ENCODE peak calls at places on chromosomes 5 and 9, in four cellular contexts. One of them, this sample, is unnamed. For H3K36me3, the result is how much of the 10 kb centered on the place peaks cover.

GRCh38 chr5:107808671-107809137 is 138.0 kb upstream of the EFNA5 start:
- DNase-seq in HCT116: no peak
- DNase-seq in mammary epithelial cell: no peak
- DNase-seq in K562: no peak
- DNase-seq in this sample: peak

GRCh38 chr9:87467187-87467586 is 30.5 kb upstream of the DAPK1 start:
- DNase-seq in mammary epithelial cell: no peak
- DNase-seq in HCT116: no peak
- DNase-seq in K562: no peak
- DNase-seq in this sample: no peak

GRCh38 chr5:140311011-140311467 is 8.1 kb upstream of the PFDN1 start:
- DNase-seq in HCT116: no peak
- DNase-seq in K562: peak
- DNase-seq in mammary epithelial cell: peak
- DNase-seq in this sample: no peak

GRCh38 chr5:150289551-150290390 is at the start of gene CAMK2A:
- DNase-seq in HCT116: no peak
- DNase-seq in K562: peak
- DNase-seq in mammary epithelial cell: no peak
- DNase-seq in this sample: no peak

GRCh38 chr9:93513606-93514005 is 60.2 kb upstream of the FAM120AOS start:
- DNase-seq in mammary epithelial cell: no peak
- DNase-seq in HCT116: no peak
- DNase-seq in K562: no peak
- DNase-seq in this sample: no peak

GRCh38 chr5:138352722-138353549 is 451 bp downstream of the KDM3B start:
- DNase-seq in mammary epithelial cell: peak
- DNase-seq in HCT116: no peak
- DNase-seq in K562: peak
- DNase-seq in this sample: peak

GRCh38 chr9:38274746-38275250 is 117.7 kb upstream of the ALDH1B1 start:
- DNase-seq in HCT116: no peak
- DNase-seq in K562: no peak
- DNase-seq in mammary epithelial cell: no peak
- DNase-seq in this sample: no peak

GRCh38 chr9:123167474-123167873 is 100.9 kb downstream of the STRBP start:
- DNase-seq in K562: no peak
- DNase-seq in HCT116: no peak
- DNase-seq in mammary epithelial cell: no peak
- DNase-seq in this sample: no peak

GRCh38 chr9:13555516-13555915 is 276.0 kb upstream of the MPDZ start:
- DNase-seq in mammary epithelial cell: no peak
- DNase-seq in HCT116: no peak
- DNase-seq in K562: no peak
- DNase-seq in this sample: no peak

GRCh38 chr5:45695011-45695667 is 1.0 kb downstream of the HCN1 start:
- DNase-seq in mammary epithelial cell: no peak
- DNase-seq in K562: no peak
- DNase-seq in HCT116: no peak
- DNase-seq in this sample: no peak

DNA sequence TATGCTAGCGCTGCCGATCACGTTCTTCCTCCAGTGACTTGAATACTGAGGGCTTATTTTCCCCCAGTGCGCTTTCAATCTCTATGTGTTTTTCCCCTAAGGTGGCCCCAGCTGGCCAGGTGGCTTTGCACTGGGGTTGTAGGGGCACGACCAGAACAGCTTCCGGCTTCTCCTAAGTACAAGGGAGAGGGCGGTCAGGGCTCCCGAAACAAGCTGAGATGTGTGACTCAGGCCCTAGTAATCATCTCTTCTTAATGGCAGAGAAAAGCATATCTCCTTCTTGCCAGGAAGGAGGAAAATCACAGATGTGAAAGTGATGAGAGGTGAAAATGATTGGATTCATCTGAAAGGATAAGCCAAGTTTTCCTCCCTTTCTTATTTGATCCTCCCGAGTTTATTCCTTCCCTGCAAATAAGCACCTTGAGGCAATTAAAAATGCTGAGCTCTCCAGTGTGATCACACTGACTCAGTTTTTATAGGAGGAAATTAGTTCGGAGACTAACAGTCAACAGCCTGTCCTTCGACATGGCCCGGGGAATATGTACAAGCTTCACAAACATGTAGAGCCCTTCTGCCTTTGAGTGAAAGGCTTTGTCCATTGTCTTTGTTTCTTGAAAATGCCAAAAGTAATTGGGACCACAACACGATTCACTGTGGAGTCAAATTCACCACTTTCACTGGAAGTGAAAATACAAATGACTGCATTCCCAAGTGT is 514.8 kb downstream of the PSAT1 start:
- DNase-seq in K562: no peak
- DNase-seq in mammary epithelial cell: no peak
- DNase-seq in HCT116: no peak
- DNase-seq in this sample: no peak
- TF ChIP-seq EZH2 in K562: no peak
- TF ChIP-seq EZH2 in mammary epithelial cell: no peak
- TF ChIP-seq EZH2 in HCT116: no peak
- TF ChIP-seq EZH2 in this sample: no peak

GRCh38 chr9:83062653-83063527 is at the start of gene RASEF:
- DNase-seq in HCT116: no peak
- DNase-seq in mammary epithelial cell: peak
- DNase-seq in K562: no peak
- DNase-seq in this sample: no peak
- H3K9ac ChIP-seq in HCT116: no peak
- H3K9ac ChIP-seq in mammary epithelial cell: peak
- H3K9ac ChIP-seq in K562: no peak
- H3K9ac ChIP-seq in this sample: no peak

GRCh38 chr5:64789457-64789856 is 20.7 kb downstream of the CWC27 start:
- DNase-seq in mammary epithelial cell: peak
- DNase-seq in K562: no peak
- DNase-seq in HCT116: no peak
- DNase-seq in this sample: no peak
- H3K36me3 ChIP-seq in mammary epithelial cell: under half
- H3K36me3 ChIP-seq in K562: under half
- H3K36me3 ChIP-seq in HCT116: under half
- H3K36me3 ChIP-seq in this sample: under half

DNA sequence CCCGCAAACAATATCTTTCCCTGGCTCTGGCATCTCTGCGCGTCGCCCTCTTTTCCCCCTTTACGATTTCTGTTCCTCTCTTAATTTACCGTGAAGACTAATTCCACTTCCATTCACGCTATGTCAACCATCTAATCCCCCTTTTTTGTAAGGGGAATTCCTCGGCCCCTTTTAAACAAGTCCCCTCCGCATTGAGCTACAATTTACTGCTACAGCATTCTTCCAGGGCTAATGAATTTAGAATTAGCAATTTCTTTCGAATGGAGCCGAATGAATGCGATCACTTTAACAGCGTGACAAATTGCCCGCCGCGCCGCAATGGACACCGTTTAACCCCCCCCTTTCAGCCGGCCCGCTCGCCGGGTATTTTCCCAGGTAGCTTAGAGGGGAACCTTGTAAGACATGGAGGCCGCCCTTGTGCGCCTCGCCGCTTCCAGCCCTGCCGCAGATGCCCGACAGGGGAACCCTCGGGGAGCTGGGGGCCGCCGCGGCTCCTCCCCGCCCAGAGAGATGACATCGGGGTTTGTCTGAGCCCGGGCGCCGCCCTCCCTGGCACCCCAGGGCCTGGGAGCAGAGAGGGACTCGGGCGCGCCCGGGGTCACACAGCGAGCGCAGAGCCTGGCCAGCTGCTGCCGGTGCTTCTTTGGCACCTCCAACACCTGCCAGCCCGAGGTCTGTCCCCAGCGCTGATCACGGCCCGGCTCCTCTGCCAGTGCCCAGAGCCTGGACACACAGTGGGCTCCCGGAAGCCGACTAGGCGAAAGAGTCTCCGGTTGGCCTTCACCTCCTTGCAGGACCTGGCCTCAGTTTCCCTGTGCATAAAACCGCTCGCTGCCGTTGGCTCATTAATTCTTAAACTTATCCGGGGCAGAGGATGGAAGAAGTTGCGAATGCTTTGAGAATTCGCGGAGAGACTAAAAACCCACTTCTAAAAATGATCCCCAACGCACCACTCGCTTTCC is 1.3 kb downstream of the PRDM12 start:
- DNase-seq in HCT116: no peak
- DNase-seq in K562: peak
- DNase-seq in mammary epithelial cell: no peak
- DNase-seq in this sample: no peak
- TF ChIP-seq EZH2 in HCT116: no peak
- TF ChIP-seq EZH2 in K562: peak
- TF ChIP-seq EZH2 in mammary epithelial cell: peak
- TF ChIP-seq EZH2 in this sample: no peak

DNA sequence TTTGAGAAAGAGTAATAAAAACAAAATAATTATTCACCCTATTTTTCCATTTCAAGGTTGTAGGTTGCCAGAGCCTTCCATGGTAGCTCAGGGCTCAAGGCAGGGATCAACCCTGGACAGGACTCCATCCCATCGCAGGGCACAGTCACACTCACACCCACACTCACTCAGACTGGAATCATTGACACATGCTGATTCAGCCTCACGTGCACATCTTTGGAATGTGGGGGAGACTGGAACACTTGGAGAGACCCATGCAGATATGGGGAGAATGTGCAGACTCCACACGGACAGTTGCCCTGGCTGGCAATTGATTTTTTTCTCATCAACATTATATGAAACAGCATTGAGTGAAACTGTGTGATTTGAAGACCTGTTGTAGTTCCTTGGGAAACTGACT is 234.1 kb downstream of the ADGRV1 start:
- DNase-seq in mammary epithelial cell: no peak
- DNase-seq in K562: no peak
- DNase-seq in HCT116: no peak
- DNase-seq in this sample: no peak
- H3K9ac ChIP-seq in mammary epithelial cell: no peak
- H3K9ac ChIP-seq in K562: no peak
- H3K9ac ChIP-seq in HCT116: no peak
- H3K9ac ChIP-seq in this sample: no peak

DNA sequence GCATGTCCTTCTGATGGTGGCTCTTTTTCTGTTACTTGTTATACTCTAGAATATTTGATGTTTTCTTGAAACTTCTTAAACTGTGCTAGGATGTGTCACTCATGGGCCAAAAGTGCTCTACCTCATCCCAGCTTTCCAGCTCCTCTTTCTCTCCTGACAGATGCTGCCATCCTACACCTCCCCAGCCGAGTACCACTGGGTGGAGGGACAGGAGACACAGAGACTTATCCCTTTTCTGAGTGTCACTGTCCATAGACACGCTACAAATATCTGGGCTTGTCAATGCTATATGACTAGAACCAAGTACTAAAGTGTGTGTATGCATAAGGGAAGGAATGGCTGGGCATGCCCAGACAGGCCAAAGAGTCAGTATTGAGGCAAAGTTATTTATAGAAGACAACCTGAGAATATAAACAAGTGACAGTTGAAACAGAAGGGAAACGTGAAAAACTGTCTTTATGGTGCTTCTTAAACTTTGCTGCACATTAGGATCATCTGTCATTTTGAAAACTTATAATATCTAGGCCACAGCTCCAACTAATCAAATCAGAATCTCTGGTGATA is 188.0 kb downstream of the CARTPT start:
- DNase-seq in HCT116: no peak
- DNase-seq in K562: no peak
- DNase-seq in mammary epithelial cell: peak
- DNase-seq in this sample: no peak
- H3K36me3 ChIP-seq in HCT116: under half
- H3K36me3 ChIP-seq in K562: under half
- H3K36me3 ChIP-seq in mammary epithelial cell: under half
- H3K36me3 ChIP-seq in this sample: under half

GRCh38 chr5:58454025-58454424 is 5.9 kb downstream of the PLK2 start:
- DNase-seq in K562: no peak
- DNase-seq in HCT116: no peak
- DNase-seq in mammary epithelial cell: no peak
- DNase-seq in this sample: no peak
- TF ChIP-seq EZH2 in K562: no peak
- TF ChIP-seq EZH2 in HCT116: no peak
- TF ChIP-seq EZH2 in mammary epithelial cell: no peak
- TF ChIP-seq EZH2 in this sample: no peak